ENCODE peak calls at places on chromosomes 1 and 21, in ten cellular contexts. A, W, F, E, X, G, U, L, B and P are unnamed samples.
A peak's percentile ranks its signal among the peaks of the same experiment; 100 is the strongest.

GRCh38 chr1:220901906-220902305 is 22.7 kb downstream of the HLX start:
- DNase-seq in L (no peak), G (no peak), B (peak; percentile 65), E (no peak), X (no peak), A (peak; percentile 59), F (no peak), U (no peak), W (no peak), P (peak; percentile 82)

GRCh38 chr1:200248541-200248940 is 161.3 kb downstream of the ZNF281 start:
- DNase-seq in X (no peak), B (no peak), U (no peak), L (no peak), G (no peak), E (no peak), W (no peak), F (no peak), A (no peak), P (no peak)

GRCh38 chr1:3360646-3361257 is 93.7 kb upstream of the ARHGEF16 start:
- DNase-seq in A (no peak), G (no peak), X (no peak), F (no peak), L (no peak), E (no peak), U (no peak), W (no peak), B (no peak), P (no peak)

GRCh38 chr1:38114231-38114630 is 67.6 kb upstream of the POU3F1 start:
- DNase-seq in A (no peak), E (no peak), G (peak; percentile 43), L (no peak), W (no peak), F (no peak), B (peak; percentile 82), X (no peak), U (peak; percentile 57), P (peak; percentile 94)

GRCh38 chr21:34061983-34062382 is 11.4 kb upstream of the MRPS6 start:
- DNase-seq in A (no peak), X (peak; percentile 27), W (no peak), G (peak; percentile 18), B (no peak), E (peak; percentile 58), F (no peak), L (peak; percentile 13), U (no peak), P (no peak)

GRCh38 chr21:28148400-28149064 is 844.1 kb downstream of the LTN1 start:
- DNase-seq in G (no peak), F (no peak), U (peak; percentile 22), B (peak; percentile 17), E (no peak), X (no peak), L (peak; percentile 22), W (no peak), A (peak; percentile 19), P (no peak)

GRCh38 chr1:188782220-188782841 is 1695.3 kb downstream of the BRINP3 start:
- DNase-seq in U (peak; percentile 47), G (peak; percentile 31), E (peak; percentile 87), L (peak; percentile 55), W (peak; percentile 61), A (peak; percentile 51), X (peak; percentile 72), F (peak; percentile 77), B (peak; percentile 44), P (no peak)

GRCh38 chr1:161190962-161191521 is 7.8 kb downstream of the ADAMTS4 start:
- DNase-seq in B (no peak), U (no peak), L (no peak), G (no peak), W (peak; percentile 48), A (no peak), X (no peak), E (peak; percentile 45), F (no peak), P (no peak)

GRCh38 chr21:45276620-45277019 is 11.1 kb downstream of the POFUT2 start:
- DNase-seq in B (no peak), F (no peak), E (no peak), L (no peak), A (no peak), G (no peak), U (no peak), X (no peak), W (peak; percentile 15), P (peak; percentile 62)

GRCh38 chr1:5393146-5393545 is 599.1 kb downstream of the NPHP4 start:
- DNase-seq in E (no peak), L (no peak), U (no peak), A (no peak), G (no peak), B (no peak), W (no peak), F (no peak), X (no peak), P (no peak)

GRCh38 chr1:236421022-236421421 is 26.9 kb downstream of the EDARADD start:
- DNase-seq in W (no peak), B (peak; percentile 66), X (peak; percentile 91), U (peak; percentile 2), G (no peak), F (peak; percentile 35), A (no peak), E (no peak), L (peak; percentile 37), P (no peak)

GRCh38 chr1:236425031-236425663 is 31.1 kb downstream of the EDARADD start:
- DNase-seq in L (no peak), E (peak; percentile 30), X (peak; percentile 46), F (no peak), A (no peak), B (no peak), U (no peak), W (peak; percentile 34), G (no peak), P (no peak)

GRCh38 chr1:236422517-236422876 is 28.4 kb downstream of the EDARADD start:
- DNase-seq in B (no peak), E (no peak), F (no peak), L (no peak), U (no peak), X (no peak), G (no peak), W (no peak), A (no peak), P (no peak)

GRCh38 chr1:236419502-236419901 is 25.4 kb downstream of the EDARADD start:
- DNase-seq in G (no peak), W (no peak), U (no peak), E (no peak), F (no peak), L (no peak), B (no peak), A (no peak), X (no peak), P (no peak)

GRCh38 chr1:236421850-236422516 is 27.9 kb downstream of the EDARADD start:
- DNase-seq in B (no peak), L (no peak), F (no peak), U (no peak), A (no peak), G (no peak), E (no peak), X (no peak), W (no peak), P (no peak)
- H3K4me2 ChIP-seq in B (no peak overlapping the region), L (no peak overlapping the region), F (no peak overlapping the region), U (no peak overlapping the region), A (no peak overlapping the region), G (no peak overlapping the region), E (no peak overlapping the region), X (peak overlapping the region; percentile 25), W (no peak overlapping the region), P (no peak overlapping the region)

GRCh38 chr1:92973203-92973907 is 12.1 kb upstream of the DIPK1A start:
- DNase-seq in W (no peak), A (no peak), U (no peak), L (no peak), X (no peak), E (no peak), F (no peak), G (no peak), B (peak; percentile 58), P (no peak)
- H3K4me2 ChIP-seq in W (no peak overlapping the region), A (no peak overlapping the region), U (no peak overlapping the region), L (no peak overlapping the region), X (no peak overlapping the region), E (peak overlapping the region; percentile 71), F (no peak overlapping the region), G (no peak overlapping the region), B (peak overlapping the region; percentile 13), P (no peak overlapping the region)

GRCh38 chr1:34711469-34711868 is 43.4 kb upstream of the GJB5 start:
- DNase-seq in L (peak; percentile 9), U (no peak), A (no peak), E (peak; percentile 49), G (no peak), X (peak; percentile 3), F (no peak), B (peak; percentile 8), W (no peak), P (no peak)
- H3K4me2 ChIP-seq in L (no peak overlapping the region), U (no peak overlapping the region), A (no peak overlapping the region), E (no peak overlapping the region), G (no peak overlapping the region), X (no peak overlapping the region), F (no peak overlapping the region), B (no peak overlapping the region), W (no peak overlapping the region), P (no peak overlapping the region)

GRCh38 chr1:19209990-19210771 is at the start of gene UBR4:
- DNase-seq in G (peak; percentile 96), B (peak; percentile 98), W (peak; percentile 96), X (peak; percentile 95), L (peak; percentile 97), U (peak; percentile 90), F (peak; percentile 99), A (peak; percentile 95), E (peak; percentile 97), P (peak; percentile 95)
- H3K4me2 ChIP-seq in G (peak within 1 kb of the TSS; percentile 85), B (peak within 1 kb of the TSS; percentile 96), W (peak within 1 kb of the TSS; percentile 99), X (peak within 1 kb of the TSS; percentile 89), L (peak within 1 kb of the TSS; percentile 98), U (peak within 1 kb of the TSS; percentile 100), F (peak within 1 kb of the TSS; percentile 87), A (peak within 1 kb of the TSS; percentile 94), E (peak within 1 kb of the TSS; percentile 99), P (peak within 1 kb of the TSS; percentile 99)

GRCh38 chr1:156959414-156959813 is 39.0 kb downstream of the LRRC71 start:
- DNase-seq in B (no peak), G (peak; percentile 35), F (peak; percentile 44), U (no peak), X (no peak), L (no peak), A (peak; percentile 77), E (no peak), W (no peak), P (no peak)
- H3K4me2 ChIP-seq in B (no peak overlapping the region), G (no peak overlapping the region), F (no peak overlapping the region), U (no peak overlapping the region), X (no peak overlapping the region), L (no peak overlapping the region), A (no peak overlapping the region), E (no peak overlapping the region), W (no peak overlapping the region), P (no peak overlapping the region)

GRCh38 chr1:18907021-18907913 is 4.9 kb upstream of the ALDH4A1 start:
- DNase-seq in A (peak; percentile 64), E (peak; percentile 77), W (peak; percentile 76), X (peak; percentile 49), G (peak; percentile 79), F (peak; percentile 71), U (no peak), L (peak; percentile 76), B (peak; percentile 71), P (peak; percentile 96)
- H3K4me2 ChIP-seq in A (no peak overlapping the region), E (no peak overlapping the region), W (no peak overlapping the region), X (no peak overlapping the region), G (peak overlapping the region; percentile 8), F (no peak overlapping the region), U (no peak overlapping the region), L (no peak overlapping the region), B (no peak overlapping the region), P (peak overlapping the region; percentile 29)

GRCh38 chr1:160124709-160125478 is 9.3 kb downstream of the ATP1A2 start:
- DNase-seq in F (peak; percentile 71), B (peak; percentile 90), W (no peak), L (peak; percentile 98), G (no peak), U (peak; percentile 86), E (no peak), X (peak; percentile 94), A (peak; percentile 89), P (peak; percentile 89)
- H3K4me2 ChIP-seq in F (no peak overlapping the region), B (peak overlapping the region; percentile 15), W (no peak overlapping the region), L (peak overlapping the region; percentile 61), G (no peak overlapping the region), U (peak overlapping the region; percentile 32), E (no peak overlapping the region), X (peak overlapping the region; percentile 64), A (no peak overlapping the region), P (peak overlapping the region; percentile 21)